ENCODE peak calls at places on chromosomes 5 and 9, in seven cellular contexts. C is chondrocyte, M is hepatocyte, S is fibroblast of lung, Q is AG20443, V is AG09309, P is skeletal muscle cell. W is an unnamed sample.

GRCh38 chr9:69317894-69318293 is 7.1 kb upstream of the ENTREP1 start:
- DNase-seq in M (no peak), V (no peak), P (no peak), Q (no peak), S (no peak), C (no peak), W (no peak)

GRCh38 chr9:91033270-91033669 is 231.7 kb downstream of the SYK start:
- DNase-seq in M (no peak), C (peak; percentile 59), S (no peak), Q (no peak), P (no peak), V (no peak), W (no peak)

GRCh38 chr5:149605354-149605997 is 24.2 kb downstream of the ARHGEF37 start:
- DNase-seq in M (no peak), V (no peak), P (no peak), Q (no peak), C (no peak), S (no peak), W (no peak)

GRCh38 chr9:135588371-135588770 is 26.8 kb downstream of the PAEP start:
- DNase-seq in C (peak; percentile 63), S (no peak), M (peak; percentile 3), V (no peak), P (no peak), Q (peak; percentile 5), W (peak; percentile 68)

GRCh38 chr5:78526049-78526525 is 122.5 kb downstream of the LHFPL2 start:
- DNase-seq in P (peak; percentile 48), Q (peak; percentile 70), M (no peak), S (peak; percentile 63), C (no peak), V (no peak), W (no peak)

GRCh38 chr5:179269781-179270543 is 75.3 kb downstream of the ADAMTS2 start:
- DNase-seq in M (no peak), P (no peak), C (peak; percentile 61), V (no peak), S (no peak), Q (peak; percentile 49), W (peak; percentile 60)

GRCh38 chr5:178301641-178302040 is 69.0 kb upstream of the PHYKPL start:
- DNase-seq in M (no peak), Q (no peak), V (no peak), P (no peak), S (no peak), C (peak; percentile 72), W (peak; percentile 36)

GRCh38 chr5:52177193-52177592 is 610.5 kb upstream of the ITGA1 start:
- DNase-seq in P (no peak), S (no peak), Q (no peak), C (no peak), M (no peak), V (no peak), W (no peak)

GRCh38 chr9:133269537-133270357 is 5.3 kb downstream of the ABO start:
- DNase-seq in P (no peak), M (no peak), S (no peak), C (no peak), Q (no peak), V (no peak), W (no peak)

GRCh38 chr9:105535920-105536668 is 21.8 kb upstream of the FKTN start:
- DNase-seq in V (peak; percentile 8), Q (no peak), M (no peak), S (no peak), C (no peak), P (no peak), W (no peak)

GRCh38 chr5:62144395-62145022 is 161.5 kb upstream of the KIF2A start:
- DNase-seq in Q (peak; percentile 19), M (no peak), C (no peak), V (peak; percentile 17), P (no peak), S (no peak), W (no peak)

GRCh38 chr9:97802276-97802675 is 50.8 kb upstream of the FOXE1 start:
- DNase-seq in C (no peak), P (peak; percentile 30), S (no peak), V (no peak), M (peak; percentile 74), Q (peak; percentile 78), W (no peak)